ENCODE peak calls at places on chromosome 6, in four cellular contexts. M is AG09309, W is GM20000, H is NCI-H1694. X is an unnamed sample.
A peak's percentile ranks its signal among the peaks of the same experiment; 100 is the strongest.

GRCh38 chr6:84910881-84911607 is 146.6 kb upstream of the TBX18 start:
- DNase-seq in W (no peak), M (no peak), H (no peak), X (no peak)

GRCh38 chr6:38269773-38270172 is 370.0 kb downstream of the BTBD9 start:
- DNase-seq in W (no peak), H (no peak), M (no peak), X (no peak)

GRCh38 chr6:33375143-33375649 is 16.4 kb upstream of the KIFC1 start:
- DNase-seq in H (peak; percentile 29), M (peak; percentile 67), W (no peak), X (no peak)

GRCh38 chr6:158438201-158438600 is 121.7 kb upstream of the TMEM181 start:
- DNase-seq in W (no peak), H (no peak), M (no peak), X (no peak)

GRCh38 chr6:63862486-63863198 is 227.0 kb downstream of the PHF3 start:
- DNase-seq in W (no peak), H (no peak), M (no peak), X (no peak)

GRCh38 chr6:90645634-90646033 is 58.8 kb upstream of the MAP3K7 start:
- DNase-seq in W (no peak), M (no peak), H (no peak), X (no peak)

GRCh38 chr6:14921878-14922277 is 324.0 kb upstream of the JARID2 start:
- DNase-seq in M (no peak), H (no peak), W (no peak), X (no peak)

GRCh38 chr6:91678679-91679078 is 1091.8 kb upstream of the MAP3K7 start:
- DNase-seq in W (no peak), M (no peak), H (no peak), X (no peak)

GRCh38 chr6:144349690-144350132 is 64.6 kb downstream of the UTRN start:
- DNase-seq in M (no peak), H (no peak), W (peak; percentile 16), X (peak; percentile 19)

GRCh38 chr6:127186889-127187288 is 68.4 kb downstream of the RSPO3 start:
- DNase-seq in W (peak; percentile 33), M (no peak), H (peak; percentile 3), X (peak; percentile 21)

X was measured in OCI-LY7.